ENCODE peak calls at places on chromosome 13, in six cellular contexts. I is stimulated activated CD8-positive, alpha-beta memory T cell treated with anti-CD3 and anti-CD28 coated beads, Interleukin-12 subunit alpha, Interleukin-12 subunit beta, amount 100 ng/mL, for 4 hours; A is AG09319; G is ELR; N is GM12892; B is GM04503. F is an unnamed sample.

GRCh38 chr13:96982672-96983071 is 11.6 kb downstream of the OXGR1 start:
- DNase-seq in I (no peak), A (no peak), G (no peak), N (no peak), B (no peak), F (no peak)

GRCh38 chr13:31201341-31202024 is 1.7 kb downstream of the B3GLCT start:
- DNase-seq in I (no peak), A (peak; percentile 23), G (peak; percentile 62), N (no peak), B (no peak), F (peak; percentile 33)

GRCh38 chr13:92843549-92843948 is 383.1 kb upstream of the GPC6 start:
- DNase-seq in I (no peak), A (peak; percentile 35), G (peak; percentile 51), N (no peak), B (peak; percentile 44), F (peak; percentile 15)

GRCh38 chr13:50711449-50711848 is 132.0 kb downstream of the DLEU7 start:
- DNase-seq in I (no peak), A (no peak), G (no peak), N (no peak), B (no peak), F (no peak)

GRCh38 chr13:72180253-72180952 is 313.4 kb upstream of the DACH1 start:
- DNase-seq in I (no peak), A (no peak), G (peak; percentile 46), N (no peak), B (no peak), F (peak; percentile 1)

GRCh38 chr13:112907286-112907685 is 61.7 kb upstream of the MCF2L start:
- DNase-seq in I (no peak), A (no peak), G (no peak), N (no peak), B (no peak), F (no peak)

GRCh38 chr13:94303644-94304174 is 175.8 kb downstream of the DCT start:
- DNase-seq in I (no peak), A (no peak), G (no peak), N (no peak), B (no peak), F (no peak)

GRCh38 chr13:31962661-31963345 is 68.8 kb upstream of the FRY start:
- DNase-seq in I (no peak), A (no peak), G (peak; percentile 38), N (no peak), B (no peak), F (no peak)

GRCh38 chr13:38539632-38540031 is 147.2 kb upstream of the FREM2 start:
- DNase-seq in I (no peak), A (no peak), G (no peak), N (no peak), B (no peak), F (no peak)

GRCh38 chr13:51714663-51715168 is 89.2 kb downstream of the DHRS12 start:
- DNase-seq in I (no peak), A (no peak), G (peak; percentile 86), N (no peak), B (peak; percentile 29), F (peak; percentile 36)

GRCh38 chr13:29969286-29969685 is 118.9 kb upstream of the UBL3 start:
- DNase-seq in I (no peak), A (peak; percentile 11), G (peak; percentile 84), N (no peak), B (peak; percentile 87), F (no peak)

GRCh38 chr13:33169273-33169980 is 116.1 kb downstream of the STARD13 start:
- DNase-seq in I (no peak), A (no peak), G (peak; percentile 94), N (no peak), B (peak; percentile 35), F (peak; percentile 75)

GRCh38 chr13:98910501-98910951 is 67.3 kb downstream of the DOCK9 start:
- DNase-seq in I (no peak), A (no peak), G (peak; percentile 91), N (no peak), B (peak; percentile 44), F (peak; percentile 71)

GRCh38 chr13:67148219-67148583 is 81.9 kb downstream of the PCDH9 start:
- DNase-seq in I (no peak), A (no peak), G (peak; percentile 69), N (no peak), B (peak; percentile 1), F (peak; percentile 15)

GRCh38 chr13:38824342-38824741 is 137.5 kb downstream of the FREM2 start:
- DNase-seq in I (no peak), A (no peak), G (no peak), N (no peak), B (no peak), F (no peak)

GRCh38 chr13:98384739-98385138 is 192.2 kb downstream of the STK24 start:
- DNase-seq in I (no peak), A (no peak), G (peak; percentile 35), N (no peak), B (peak; percentile 50), F (no peak)

GRCh38 chr13:111506131-111506530 is 185.7 kb downstream of the TEX29 start:
- DNase-seq in I (no peak), A (no peak), G (no peak), N (no peak), B (no peak), F (no peak)

GRCh38 chr13:36282818-36283432 is 14.7 kb downstream of the CCDC169 start:
- DNase-seq in I (no peak), A (no peak), G (peak; percentile 66), N (no peak), B (no peak), F (peak; percentile 46)

GRCh38 chr13:45786293-45786920 is 65.1 kb downstream of the SIAH3 start:
- DNase-seq in I (no peak), A (no peak), G (no peak), N (no peak), B (no peak), F (no peak)

GRCh38 chr13:20446900-20447299 is 78.8 kb downstream of the CRYL1 start:
- DNase-seq in I (no peak), A (no peak), G (no peak), N (no peak), B (no peak), F (no peak)

GRCh38 chr13:80341771-80342271 is 895 bp upstream of the SPRY2 start:
- DNase-seq in I (no peak), A (no peak), G (peak; percentile 67), N (no peak), B (no peak), F (no peak)

GRCh38 chr13:111336666-111337065 is 16.2 kb downstream of the TEX29 start:
- DNase-seq in I (no peak), A (no peak), G (peak; percentile 65), N (no peak), B (no peak), F (no peak)

GRCh38 chr13:51726446-51727185 is 77.3 kb downstream of the DHRS12 start:
- DNase-seq in I (no peak), A (no peak), G (no peak), N (no peak), B (peak; percentile 44), F (no peak)

GRCh38 chr13:49213997-49214916 is 5.9 kb upstream of the MLNR start:
- DNase-seq in I (no peak), A (no peak), G (no peak), N (no peak), B (no peak), F (no peak)

F was measured in RWPE1.